ENCODE peak calls at places on chromosomes 6 and 20, in four cellular contexts. V is fibroblast of lung, F is H9, U is ecto neural progenitor cell. K is an unnamed sample.

GRCh38 chr6:109441069-109441816 is 719 bp downstream of the SMPD2 start:
- DNase-seq in U (peak; percentile 77), V (peak; percentile 55), F (peak; percentile 73), K (no peak)

GRCh38 chr20:38692436-38693411 is 31.6 kb upstream of the SLC32A1 start:
- DNase-seq in V (peak; percentile 56), U (peak; percentile 85), F (peak; percentile 79), K (no peak)

GRCh38 chr6:118559659-118560058 is 11.6 kb downstream of the PLN start:
- DNase-seq in V (no peak), U (no peak), F (no peak), K (no peak)

GRCh38 chr20:44785768-44786167 is 24.6 kb downstream of the RIMS4 start:
- DNase-seq in U (peak; percentile 55), F (peak; percentile 87), V (peak; percentile 1), K (no peak)

GRCh38 chr6:128275030-128275429 is 245.4 kb downstream of the PTPRK start:
- DNase-seq in F (no peak), U (no peak), V (peak; percentile 65), K (peak; percentile 8)

GRCh38 chr20:9912858-9913434 is 74.1 kb upstream of the PAK5 start:
- DNase-seq in F (peak; percentile 45), U (no peak), V (peak; percentile 14), K (no peak)

GRCh38 chr6:35165630-35166071 is 24.5 kb upstream of the TCP11 start:
- DNase-seq in F (no peak), V (no peak), U (no peak), K (no peak)

GRCh38 chr6:144434308-144434990 is 149.3 kb downstream of the UTRN start:
- DNase-seq in F (no peak), U (no peak), V (peak; percentile 91), K (peak; percentile 81)

GRCh38 chr6:36067374-36068011 is 39.9 kb downstream of the MAPK14 start:
- DNase-seq in U (no peak), F (no peak), V (peak; percentile 63), K (no peak)

GRCh38 chr6:150145427-150145826 is 2.6 kb downstream of the PPP1R14C start:
- DNase-seq in V (no peak), F (no peak), U (no peak), K (no peak)

GRCh38 chr6:89797317-89797716 is 22.3 kb downstream of the MDN1 start:
- DNase-seq in U (no peak), F (no peak), V (peak; percentile 96), K (no peak)

GRCh38 chr6:151205971-151206600 is 33.7 kb upstream of the AKAP12 start:
- DNase-seq in V (no peak), U (no peak), F (no peak), K (no peak)

GRCh38 chr20:62359491-62360121 is 7.5 kb downstream of the LAMA5 start:
- DNase-seq in F (peak; percentile 32), U (no peak), V (peak; percentile 58), K (peak; percentile 60)

GRCh38 chr6:35058041-35058675 is 83.0 kb downstream of the TCP11 start:
- DNase-seq in F (no peak), V (peak; percentile 63), U (peak; percentile 70), K (no peak)

GRCh38 chr20:59802471-59803221 is 130.8 kb downstream of the SYCP2 start:
- DNase-seq in V (no peak), U (peak; percentile 20), F (peak; percentile 18), K (no peak)

GRCh38 chr6:656460-657252 is at the start of gene HUS1B:
- DNase-seq in F (peak; percentile 58), U (no peak), V (no peak), K (no peak)

GRCh38 chr6:139256087-139256486 is 35.7 kb downstream of the TXLNB start:
- DNase-seq in F (no peak), U (no peak), V (peak; percentile 92), K (no peak)

GRCh38 chr6:5736016-5736738 is 270.5 kb downstream of the NRN1 start:
- DNase-seq in U (no peak), F (no peak), V (no peak), K (no peak)

GRCh38 chr6:31037169-31037568 is 26.9 kb downstream of the MUC22 start:
- DNase-seq in U (no peak), V (peak; percentile 13), F (no peak), K (no peak)

GRCh38 chr6:46989384-46989783 is 52.7 kb downstream of the ADGRF1 start:
- DNase-seq in V (no peak), F (no peak), U (no peak), K (no peak)

GRCh38 chr6:134235937-134236751 is 81.8 kb downstream of the SGK1 start:
- DNase-seq in V (peak; percentile 85), U (no peak), F (no peak), K (peak; percentile 22)

GRCh38 chr20:49397525-49397924 is 84.9 kb downstream of the KCNB1 start:
- DNase-seq in V (peak; percentile 34), F (no peak), U (peak; percentile 40), K (no peak)

GRCh38 chr6:1390071-1390804 is 862 bp downstream of the FOXF2 start:
- DNase-seq in V (peak; percentile 52), U (peak; percentile 64), F (peak; percentile 60), K (no peak)

GRCh38 chr6:11815231-11815630 is 36.6 kb upstream of the ADTRP start:
- DNase-seq in V (peak; percentile 62), U (no peak), F (no peak), K (no peak)

GRCh38 chr20:17541996-17542395 is 10.8 kb upstream of the BFSP1 start:
- DNase-seq in F (no peak), U (no peak), V (peak; percentile 97), K (no peak)

GRCh38 chr6:3322366-3322890 is 63.7 kb downstream of the PSMG4 start:
- DNase-seq in V (no peak), U (no peak), F (no peak), K (no peak)

GRCh38 chr20:62336329-62336728 is 30.8 kb downstream of the LAMA5 start:
- DNase-seq in U (no peak), F (no peak), V (no peak), K (no peak)

GRCh38 chr6:13256614-13257013 is 71.7 kb downstream of the TBC1D7 start:
- DNase-seq in F (no peak), V (no peak), U (no peak), K (no peak)

GRCh38 chr6:52049252-52050050 is 38.0 kb downstream of the PKHD1 start:
- DNase-seq in U (no peak), F (no peak), V (peak; percentile 10), K (no peak)